ENCODE peak calls at places on chromosomes 7 and 10, in seven cellular contexts. U, E, P, C, M, Y and T are unnamed samples.

GRCh38 chr7:102170417-102170970 is 116.2 kb upstream of the SH2B2 start:
- DNase-seq in Y (no peak), U (no peak), M (peak; percentile 12), E (no peak), C (no peak), P (no peak), T (peak; percentile 17)

GRCh38 chr7:47669178-47669878 is 87.4 kb upstream of the TNS3 start:
- DNase-seq in U (peak; percentile 92), Y (no peak), M (no peak), E (no peak), P (no peak), C (peak; percentile 96), T (peak; percentile 98)

GRCh38 chr10:77973276-77973675 is 46.7 kb upstream of the DLG5 start:
- DNase-seq in E (no peak), C (peak; percentile 14), P (no peak), U (no peak), M (no peak), Y (no peak), T (no peak)

GRCh38 chr7:875476-876076 is 778 bp upstream of the GET4 start:
- DNase-seq in M (no peak), P (no peak), E (no peak), U (no peak), Y (no peak), C (no peak), T (no peak)

GRCh38 chr7:47100815-47101435 is 481.0 kb downstream of the TNS3 start:
- DNase-seq in M (peak; percentile 9), Y (no peak), P (no peak), U (peak; percentile 89), C (peak; percentile 79), E (peak; percentile 27), T (peak; percentile 69)

GRCh38 chr10:77850620-77851231 is 75.8 kb downstream of the DLG5 start:
- DNase-seq in U (no peak), Y (no peak), P (no peak), C (no peak), M (no peak), E (no peak), T (no peak)

GRCh38 chr7:44622342-44623151 is 16.1 kb downstream of the OGDH start:
- DNase-seq in U (no peak), Y (no peak), C (peak; percentile 34), E (no peak), M (no peak), P (peak; percentile 30), T (no peak)

GRCh38 chr7:127619681-127620405 is 1.9 kb upstream of the PAX4 start:
- DNase-seq in U (no peak), P (no peak), C (peak; percentile 20), M (no peak), E (no peak), Y (no peak), T (no peak)

GRCh38 chr10:80458638-80459037 is 4.5 kb downstream of the TSPAN14 start:
- DNase-seq in M (no peak), Y (no peak), U (no peak), C (peak; percentile 36), E (no peak), P (no peak), T (peak; percentile 38)

GRCh38 chr7:30750574-30751256 is 1.2 kb upstream of the INMT start:
- DNase-seq in Y (no peak), M (no peak), C (peak; percentile 87), E (no peak), P (no peak), U (no peak), T (peak; percentile 95)

GRCh38 chr7:8184241-8184640 is 77.7 kb downstream of the ICA1 start:
- DNase-seq in U (no peak), Y (no peak), P (no peak), M (no peak), C (no peak), E (no peak), T (no peak)

GRCh38 chr10:70759769-70760168 is 25.4 kb downstream of the TBATA start:
- DNase-seq in U (no peak), E (no peak), C (no peak), M (no peak), Y (no peak), P (no peak), T (peak; percentile 38)

GRCh38 chr10:44963772-44964633 is 4.4 kb downstream of the RASSF4 start:
- DNase-seq in E (no peak), U (no peak), P (no peak), C (no peak), M (no peak), Y (no peak), T (no peak)

GRCh38 chr10:86958831-86959736 is 685 bp downstream of the SNCG start:
- DNase-seq in U (peak; percentile 51), Y (no peak), M (no peak), C (peak; percentile 49), E (no peak), P (no peak), T (peak; percentile 85)

GRCh38 chr7:94348142-94348541 is 46.6 kb upstream of the COL1A2 start:
- DNase-seq in M (no peak), P (no peak), Y (no peak), U (no peak), C (peak; percentile 97), E (no peak), T (peak; percentile 98)

GRCh38 chr7:156094350-156095146 is 282.3 kb upstream of the SHH start:
- DNase-seq in Y (no peak), C (no peak), E (no peak), P (no peak), U (no peak), M (no peak), T (no peak)

GRCh38 chr7:99562832-99563231 is 4.4 kb downstream of the ZNF655 start:
- DNase-seq in P (no peak), E (no peak), Y (no peak), U (peak; percentile 97), C (peak; percentile 99), M (no peak), T (peak; percentile 100)

GRCh38 chr10:97076781-97077180 is 109.0 kb downstream of the SLIT1 start:
- DNase-seq in P (no peak), Y (no peak), E (no peak), M (no peak), C (no peak), U (no peak), T (no peak)

GRCh38 chr7:141161959-141162547 is 88.2 kb downstream of the TMEM178B start:
- DNase-seq in E (no peak), C (no peak), U (no peak), M (peak; percentile 78), P (no peak), Y (no peak), T (no peak)

GRCh38 chr7:32890553-32891045 is 961 bp downstream of the KBTBD2 start:
- DNase-seq in Y (no peak), E (peak; percentile 44), P (no peak), U (peak; percentile 27), C (peak; percentile 87), M (no peak), T (peak; percentile 81)

GRCh38 chr10:44898665-44899064 is 12.5 kb upstream of the TMEM72 start:
- DNase-seq in P (no peak), Y (no peak), E (no peak), M (no peak), U (no peak), C (no peak), T (no peak)

GRCh38 chr10:88901610-88902327 is 21.7 kb downstream of the STAMBPL1 start:
- DNase-seq in C (peak; percentile 69), U (no peak), Y (no peak), E (no peak), P (no peak), M (no peak), T (peak; percentile 71)

GRCh38 chr7:41559426-41559825 is 143.5 kb downstream of the INHBA start:
- DNase-seq in M (no peak), P (no peak), Y (no peak), E (no peak), U (peak; percentile 67), C (no peak), T (no peak)

GRCh38 chr10:94602729-94603515 is 57.3 kb downstream of the HELLS start:
- DNase-seq in Y (no peak), P (no peak), M (no peak), C (no peak), E (no peak), U (no peak), T (no peak)

GRCh38 chr7:133024604-133025003 is 57.3 kb downstream of the CHCHD3 start:
- DNase-seq in P (no peak), Y (no peak), U (no peak), M (no peak), C (no peak), E (no peak), T (peak; percentile 15)

GRCh38 chr7:121404348-121404747 is 8.2 kb upstream of the FAM3C start:
- DNase-seq in M (no peak), Y (no peak), U (no peak), E (no peak), P (no peak), C (no peak), T (no peak)

GRCh38 chr7:32594965-32595364 is 99.7 kb downstream of the AVL9 start:
- DNase-seq in C (no peak), E (no peak), P (no peak), Y (no peak), U (no peak), M (no peak), T (no peak)

GRCh38 chr10:10872706-10873276 is 144.9 kb upstream of the CELF2 start:
- DNase-seq in E (no peak), P (no peak), C (no peak), Y (no peak), U (no peak), M (no peak), T (peak; percentile 31)

GRCh38 chr7:148701414-148701813 is 2.7 kb downstream of the CUL1 start:
- DNase-seq in U (no peak), P (no peak), Y (no peak), M (no peak), E (no peak), C (peak; percentile 50), T (peak; percentile 55)